ENCODE peak calls at places on chromosomes 5 and 9, in four cellular contexts. Q is K562, B is HepG2, M is A549. G is an unnamed sample.

GRCh38 chr9:124764774-124765438 is 6.2 kb downstream of the NR6A1 start:
- DNase-seq in M (peak; percentile 50), B (peak; percentile 32), Q (no peak), G (no peak)

GRCh38 chr5:111348659-111349058 is 124.5 kb downstream of the CAMK4 start:
- DNase-seq in M (no peak), B (no peak), Q (no peak), G (no peak)

GRCh38 chr5:149550608-149551226 is 522 bp downstream of the CSNK1A1 start:
- DNase-seq in B (no peak), M (no peak), Q (peak; percentile 28), G (no peak)

GRCh38 chr9:119375892-119376291 is 6.7 kb upstream of the BRINP1 start:
- DNase-seq in Q (peak; percentile 10), B (peak; percentile 29), M (peak; percentile 10), G (no peak)

GRCh38 chr5:134550271-134551214 is 25.1 kb downstream of the JADE2 start:
- DNase-seq in M (no peak), Q (no peak), B (no peak), G (no peak)

GRCh38 chr5:45639038-45639437 is 57.1 kb downstream of the HCN1 start:
- DNase-seq in Q (peak; percentile 10), M (no peak), B (no peak), G (no peak)

GRCh38 chr9:82987370-82987769 is 75.6 kb downstream of the RASEF start:
- DNase-seq in M (no peak), Q (no peak), B (no peak), G (no peak)

GRCh38 chr5:23072179-23072578 is 219.0 kb upstream of the CDH12 start:
- DNase-seq in B (no peak), Q (no peak), M (no peak), G (no peak)

GRCh38 chr5:167295686-167296015 is 995.8 kb upstream of the WWC1 start:
- DNase-seq in Q (no peak), M (no peak), B (no peak), G (no peak)

GRCh38 chr9:133977421-133978201 is 14.5 kb downstream of the VAV2 start:
- DNase-seq in Q (no peak), M (no peak), B (no peak), G (no peak)

GRCh38 chr9:76658510-76659231 is 105.6 kb upstream of the PCA3 start:
- DNase-seq in Q (no peak), B (peak; percentile 38), M (peak; percentile 35), G (no peak)

GRCh38 chr5:84290161-84290560 is 94.5 kb downstream of the EDIL3 start:
- DNase-seq in M (no peak), Q (no peak), B (no peak), G (no peak)

GRCh38 chr5:133947431-133947841 is 21.0 kb downstream of the C5orf15 start:
- DNase-seq in B (no peak), Q (no peak), M (no peak), G (no peak)

GRCh38 chr9:81264516-81264915 is 424.8 kb downstream of the TLE1 start:
- DNase-seq in M (no peak), Q (no peak), B (no peak), G (no peak)

GRCh38 chr9:126417007-126417406 is 90.4 kb downstream of the MVB12B start:
- DNase-seq in B (no peak), Q (no peak), M (no peak), G (no peak)

GRCh38 chr5:113005454-113005853 is 28.9 kb downstream of the DCP2 start:
- DNase-seq in B (no peak), M (no peak), Q (no peak), G (no peak)

GRCh38 chr5:97623441-97623840 is 440.4 kb upstream of the RIOK2 start:
- DNase-seq in B (no peak), M (no peak), Q (no peak), G (no peak)

GRCh38 chr9:6896562-6896961 is 138.8 kb downstream of the KDM4C start:
- DNase-seq in M (no peak), Q (peak; percentile 49), B (peak; percentile 78), G (no peak)

GRCh38 chr9:1837453-1838084 is 177.6 kb upstream of the SMARCA2 start:
- DNase-seq in Q (peak; percentile 33), M (peak; percentile 25), B (peak; percentile 61), G (peak; percentile 45)

GRCh38 chr5:14497276-14497675 is 84.3 kb upstream of the OTULINL start:
- DNase-seq in Q (peak; percentile 7), B (no peak), M (no peak), G (no peak)

GRCh38 chr9:136354592-136355085 is 8.9 kb downstream of the DNLZ start:
- DNase-seq in Q (peak; percentile 51), B (no peak), M (peak; percentile 23), G (no peak)

GRCh38 chr9:136353088-136353487 is 10.5 kb downstream of the DNLZ start:
- DNase-seq in B (no peak), M (no peak), Q (no peak), G (no peak)

GRCh38 chr9:136355616-136356557 is 7.7 kb downstream of the DNLZ start:
- DNase-seq in M (no peak), B (no peak), Q (peak; percentile 41), G (no peak)

GRCh38 chr9:136352682-136353081 is 10.9 kb downstream of the DNLZ start:
- DNase-seq in Q (peak; percentile 49), M (no peak), B (no peak), G (no peak)

GRCh38 chr9:136353757-136354488 is 9.6 kb downstream of the DNLZ start:
- DNase-seq in Q (no peak), M (no peak), B (no peak), G (no peak)
- TF ChIP-seq CHD4 in Q (no peak), M (no peak), B (no peak), G (no peak)

GRCh38 chr5:143154495-143155375 is 248.8 kb downstream of the NR3C1 start:
- DNase-seq in M (no peak), B (no peak), Q (no peak), G (no peak)
- TF ChIP-seq CHD4 in M (no peak), B (no peak), Q (no peak), G (no peak)

DNA sequence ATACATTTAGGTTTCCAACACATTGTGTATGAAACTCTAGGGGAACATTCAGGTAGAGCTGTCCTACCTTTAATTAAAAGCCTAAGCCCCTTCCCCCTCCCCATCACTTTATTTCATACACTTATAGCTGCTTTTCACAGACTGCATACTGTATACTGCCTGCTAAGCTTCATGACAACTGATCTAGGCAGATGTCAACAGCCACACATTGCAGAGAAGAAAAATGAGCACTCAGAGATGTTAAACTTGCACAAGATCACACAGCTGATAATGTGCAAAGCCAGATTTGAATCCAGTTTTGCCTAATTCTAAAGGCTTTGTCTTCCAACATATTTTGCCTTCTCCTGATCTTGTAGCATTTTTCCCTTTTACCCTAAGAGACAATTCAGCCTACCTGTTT is 57.0 kb upstream of the CAST start:
- DNase-seq in M (no peak), B (no peak), Q (no peak), G (no peak)
- TF ChIP-seq CHD4 in M (no peak), B (no peak), Q (no peak), G (no peak)

GRCh38 chr5:170357853-170358497 is 31.2 kb downstream of the KCNMB1 start:
- DNase-seq in B (no peak), M (no peak), Q (peak; percentile 55), G (no peak)
- TF ChIP-seq CHD4 in B (no peak), M (no peak), Q (no peak), G (no peak)

GRCh38 chr9:120587357-120587756 is 7.4 kb upstream of the CDK5RAP2 start:
- DNase-seq in B (no peak), M (no peak), Q (no peak), G (no peak)

GRCh38 chr9:120593955-120594277 is 13.9 kb upstream of the CDK5RAP2 start:
- DNase-seq in B (no peak), M (no peak), Q (no peak), G (no peak)

GRCh38 chr9:120593250-120593954 is 13.4 kb upstream of the CDK5RAP2 start:
- DNase-seq in Q (no peak), B (no peak), M (no peak), G (no peak)

GRCh38 chr9:120592210-120592609 is 12.2 kb upstream of the CDK5RAP2 start:
- DNase-seq in Q (no peak), M (no peak), B (no peak), G (no peak)
- TF ChIP-seq CHD4 in Q (no peak), M (no peak), B (no peak), G (no peak)

GRCh38 chr5:39501403-39501802 is 76.6 kb upstream of the DAB2 start:
- DNase-seq in Q (no peak), B (no peak), M (no peak), G (no peak)

GRCh38 chr5:39503148-39503547 is 78.4 kb upstream of the DAB2 start:
- DNase-seq in M (no peak), B (no peak), Q (no peak), G (no peak)

GRCh38 chr5:39506216-39506615 is 81.4 kb upstream of the DAB2 start:
- DNase-seq in B (no peak), M (no peak), Q (no peak), G (no peak)

GRCh38 chr5:39502704-39503103 is 77.9 kb upstream of the DAB2 start:
- DNase-seq in B (no peak), M (no peak), Q (no peak), G (no peak)

DNA sequence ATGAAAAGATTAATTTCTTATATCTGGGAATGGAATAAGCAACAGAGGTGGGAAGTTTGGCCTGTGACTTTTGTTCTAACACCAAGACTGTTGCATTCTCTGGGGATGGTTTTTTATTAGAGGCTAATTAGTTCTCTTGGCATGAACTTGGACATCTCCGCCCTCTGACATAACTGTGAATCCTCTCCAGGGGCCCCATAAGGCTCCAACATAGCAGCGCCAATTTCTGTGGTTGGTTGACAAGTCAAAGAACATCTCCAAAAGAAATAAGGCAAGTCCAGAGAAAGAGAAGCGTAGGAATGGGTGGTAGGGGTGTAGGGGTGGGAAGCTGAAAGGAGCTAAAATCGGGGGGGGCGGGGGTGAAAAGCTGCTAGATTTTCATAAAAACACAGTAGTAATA is 81.0 kb upstream of the DAB2 start:
- DNase-seq in B (no peak), Q (no peak), M (no peak), G (no peak)
- TF ChIP-seq CHD4 in B (no peak), Q (no peak), M (no peak), G (no peak)